ENCODE peak calls at places on chromosomes 5 and 9, in four cellular contexts. H, G, T and S are unnamed samples.

GRCh38 chr9:130423272-130423671 is 21.5 kb upstream of the ASS1 start:
- DNase-seq in H (no peak), G (no peak), T (no peak), S (no peak)

GRCh38 chr5:93092349-93093105 is 488.5 kb downstream of the NR2F1-AS1 start:
- DNase-seq in H (no peak), G (no peak), T (no peak), S (no peak)

GRCh38 chr5:79235222-79235577 is 731 bp upstream of the JMY start:
- DNase-seq in H (no peak), G (no peak), T (no peak), S (no peak)

GRCh38 chr9:137009938-137010732 is 13.8 kb upstream of the CLIC3 start:
- DNase-seq in H (no peak), G (no peak), T (no peak), S (no peak)

GRCh38 chr5:14577964-14578363 is 3.6 kb upstream of the OTULINL start:
- DNase-seq in H (no peak), G (no peak), T (no peak), S (no peak)

GRCh38 chr5:108696951-108697715 is 50.6 kb upstream of the FER start:
- DNase-seq in H (no peak), G (no peak), T (no peak), S (no peak)

GRCh38 chr9:130893250-130894101 is 3.1 kb downstream of the QRFP start:
- DNase-seq in H (peak; percentile 87), G (no peak), T (peak; percentile 69), S (no peak)

GRCh38 chr9:107437716-107438115 is 51.9 kb downstream of the KLF4 start:
- DNase-seq in H (no peak), G (no peak), T (no peak), S (no peak)

GRCh38 chr9:126699401-126699851 is 85.7 kb downstream of the LMX1B start:
- DNase-seq in H (peak; percentile 58), G (no peak), T (peak; percentile 18), S (no peak)

GRCh38 chr9:136062657-136063439 is 32.2 kb downstream of the NACC2 start:
- DNase-seq in H (no peak), G (no peak), T (peak; percentile 15), S (no peak)

GRCh38 chr5:128201065-128201926 is 117.7 kb downstream of the SLC12A2 start:
- DNase-seq in H (peak; percentile 94), G (peak; percentile 79), T (peak; percentile 87), S (peak; percentile 95)

GRCh38 chr9:33165263-33166151 is 1.6 kb downstream of the B4GALT1 start:
- DNase-seq in H (peak; percentile 78), G (peak; percentile 80), T (peak; percentile 85), S (peak; percentile 82)
- TF ChIP-seq POLR2A in H (peak; percentile 36), G (peak; percentile 18), T (no peak), S (no peak)

DNA sequence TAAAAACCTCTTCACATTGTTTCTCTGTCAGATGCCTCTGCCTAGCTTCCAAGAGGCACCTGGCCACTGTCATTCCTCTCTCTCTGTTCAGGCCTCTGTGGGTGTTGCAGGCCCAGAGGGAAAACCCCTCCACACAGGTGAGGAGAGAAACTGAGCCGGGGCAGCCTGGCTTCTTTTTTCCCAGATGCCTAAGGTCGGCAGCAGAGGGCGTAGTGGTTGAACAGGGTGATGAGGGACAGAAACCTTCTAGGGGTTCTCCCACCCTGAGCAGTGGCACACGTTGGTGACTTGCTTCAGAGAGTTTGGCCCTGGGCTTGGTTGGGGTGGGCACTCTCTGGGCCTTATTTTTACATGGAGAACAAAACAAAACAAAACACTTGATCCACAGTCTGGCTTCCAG is 12.2 kb downstream of the IL9 start:
- DNase-seq in H (no peak), G (no peak), T (no peak), S (no peak)
- TF ChIP-seq CTCF in H (no peak), G (no peak), T (no peak), S (no peak)

GRCh38 chr9:87498046-87498815 is 564 bp downstream of the DAPK1 start:
- DNase-seq in H (peak; percentile 83), G (peak; percentile 30), T (peak; percentile 64), S (peak; percentile 89)
- TF ChIP-seq POLR2A in H (no peak), G (no peak), T (no peak), S (no peak)

DNA sequence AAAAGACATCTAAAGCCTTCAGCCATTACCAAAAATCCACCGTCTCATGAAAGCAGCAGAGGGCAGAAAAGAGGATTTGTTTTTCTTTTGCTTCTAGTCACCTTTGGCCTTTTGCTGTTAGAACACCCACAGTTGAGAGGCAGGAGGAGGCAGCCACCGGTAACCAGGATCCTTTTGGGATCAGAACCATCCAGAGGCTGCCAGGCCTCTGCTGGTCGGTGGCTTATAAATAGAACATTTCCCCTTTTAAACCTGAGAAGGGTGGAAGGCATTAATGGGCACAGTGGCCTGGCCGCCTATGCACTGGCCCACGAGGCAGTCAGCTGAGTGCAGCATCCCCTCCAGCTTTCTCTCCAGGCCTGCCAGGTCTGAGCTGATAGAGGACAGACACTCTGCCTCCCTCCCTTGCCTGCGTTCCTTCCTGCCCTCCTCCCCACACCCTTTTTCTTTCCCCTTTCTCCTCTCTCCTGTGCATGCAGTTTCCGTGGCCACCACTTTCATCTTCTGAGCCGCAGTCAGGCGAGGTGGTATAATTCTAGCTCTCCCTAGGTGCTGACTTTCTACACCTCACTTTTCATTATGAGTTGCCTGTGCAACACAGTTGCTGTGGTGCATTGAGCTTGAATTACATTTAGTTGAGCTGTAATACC is 253.4 kb downstream of the ARHGAP26 start:
- DNase-seq in H (no peak), G (peak; percentile 28), T (no peak), S (no peak)
- TF ChIP-seq CTCF in H (no peak), G (no peak), T (no peak), S (no peak)